ENCODE peak calls at places on chromosome 4, in ten cellular contexts. D, I, E, M, F, T, N, O, J and K are unnamed samples. For H3K4me1, the result is how much of the 10 kb centered on the place peaks cover.

GRCh38 chr4:61246003-61246402 is 45.9 kb downstream of the ADGRL3 start:
- DNase-seq in O (peak), N (no peak), E (no peak), J (no peak), M (no peak), T (no peak), I (no peak), F (peak), D (no peak), K (no peak)

GRCh38 chr4:8228319-8229250 is 29.5 kb downstream of the SH3TC1 start:
- DNase-seq in O (peak), N (no peak), M (peak), I (peak), E (peak), D (peak), T (no peak), J (peak), F (peak), K (peak)

GRCh38 chr4:146222313-146222712 is 8.0 kb downstream of the REELD1 start:
- DNase-seq in E (peak), N (no peak), J (no peak), I (no peak), D (no peak), F (no peak), T (no peak), M (no peak), O (peak), K (no peak)

GRCh38 chr4:29708473-29708872 is 1011.7 kb upstream of the PCDH7 start:
- DNase-seq in F (peak), J (no peak), O (no peak), N (no peak), M (no peak), D (no peak), I (no peak), T (no peak), E (peak), K (no peak)

GRCh38 chr4:158259955-158260575 is 49.8 kb downstream of the TMEM144 start:
- DNase-seq in T (peak), N (no peak), E (peak), F (no peak), J (no peak), D (no peak), O (peak), I (peak), M (no peak), K (no peak)

GRCh38 chr4:109574443-109574850 is 14.4 kb downstream of the MCUB start:
- DNase-seq in I (peak), J (no peak), T (no peak), N (no peak), M (no peak), D (no peak), O (peak), F (peak), E (no peak), K (peak)

GRCh38 chr4:107548211-107548905 is 171.7 kb downstream of the PAPSS1 start:
- DNase-seq in O (peak), N (no peak), T (no peak), J (no peak), E (no peak), M (no peak), I (peak), D (no peak), F (no peak), K (no peak)

GRCh38 chr4:26619784-26620183 is 35.9 kb downstream of the TBC1D19 start:
- DNase-seq in J (no peak), F (no peak), D (no peak), N (no peak), O (peak), I (no peak), E (peak), T (no peak), M (no peak), K (no peak)

GRCh38 chr4:56979674-56980073 is 978 bp downstream of the POLR2B start:
- DNase-seq in E (peak), O (peak), I (peak), N (no peak), M (no peak), D (no peak), F (peak), J (no peak), T (no peak), K (no peak)

GRCh38 chr4:23091674-23092073 is 398.9 kb downstream of the GBA3 start:
- DNase-seq in E (no peak), T (no peak), F (no peak), M (no peak), O (no peak), I (no peak), J (no peak), N (no peak), D (no peak), K (no peak)
- H3K4me1 ChIP-seq in E (under half), T (under half), F (under half), M (under half), O (under half), I (under half), J (under half), N (under half), D (under half), K (under half)

GRCh38 chr4:166222271-166222670 is 349.2 kb downstream of the TLL1 start:
- DNase-seq in I (no peak), D (no peak), J (no peak), M (no peak), O (no peak), E (no peak), T (no peak), F (no peak), N (no peak), K (no peak)
- H3K27ac ChIP-seq in I (no peak), D (no peak), J (no peak), M (no peak), O (no peak), E (no peak), T (no peak), F (no peak), N (no peak), K (no peak)

GRCh38 chr4:153472122-153473037 is 6.2 kb downstream of the TMEM131L start:
- DNase-seq in M (no peak), F (no peak), J (no peak), D (no peak), O (no peak), N (no peak), E (no peak), I (no peak), T (no peak), K (no peak)
- H3K4me1 ChIP-seq in M (under half), F (under half), J (under half), D (half or more), O (under half), N (under half), E (under half), I (half or more), T (under half), K (under half)

GRCh38 chr4:72991889-72992288 is 77.6 kb downstream of the COX18 start:
- DNase-seq in I (no peak), D (no peak), M (no peak), F (no peak), O (no peak), N (no peak), E (no peak), J (no peak), T (no peak), K (no peak)

GRCh38 chr4:72984351-72984750 is 85.2 kb downstream of the COX18 start:
- DNase-seq in E (no peak), M (no peak), O (no peak), N (no peak), J (no peak), T (no peak), I (no peak), F (no peak), D (no peak), K (no peak)

GRCh38 chr4:72993876-72994275 is 75.6 kb downstream of the COX18 start:
- DNase-seq in T (no peak), I (no peak), F (no peak), J (no peak), N (no peak), E (no peak), O (no peak), D (no peak), M (no peak), K (no peak)

GRCh38 chr4:72983706-72984105 is 85.8 kb downstream of the COX18 start:
- DNase-seq in J (no peak), I (no peak), T (no peak), O (no peak), E (no peak), F (no peak), N (no peak), D (no peak), M (no peak), K (no peak)

DNA sequence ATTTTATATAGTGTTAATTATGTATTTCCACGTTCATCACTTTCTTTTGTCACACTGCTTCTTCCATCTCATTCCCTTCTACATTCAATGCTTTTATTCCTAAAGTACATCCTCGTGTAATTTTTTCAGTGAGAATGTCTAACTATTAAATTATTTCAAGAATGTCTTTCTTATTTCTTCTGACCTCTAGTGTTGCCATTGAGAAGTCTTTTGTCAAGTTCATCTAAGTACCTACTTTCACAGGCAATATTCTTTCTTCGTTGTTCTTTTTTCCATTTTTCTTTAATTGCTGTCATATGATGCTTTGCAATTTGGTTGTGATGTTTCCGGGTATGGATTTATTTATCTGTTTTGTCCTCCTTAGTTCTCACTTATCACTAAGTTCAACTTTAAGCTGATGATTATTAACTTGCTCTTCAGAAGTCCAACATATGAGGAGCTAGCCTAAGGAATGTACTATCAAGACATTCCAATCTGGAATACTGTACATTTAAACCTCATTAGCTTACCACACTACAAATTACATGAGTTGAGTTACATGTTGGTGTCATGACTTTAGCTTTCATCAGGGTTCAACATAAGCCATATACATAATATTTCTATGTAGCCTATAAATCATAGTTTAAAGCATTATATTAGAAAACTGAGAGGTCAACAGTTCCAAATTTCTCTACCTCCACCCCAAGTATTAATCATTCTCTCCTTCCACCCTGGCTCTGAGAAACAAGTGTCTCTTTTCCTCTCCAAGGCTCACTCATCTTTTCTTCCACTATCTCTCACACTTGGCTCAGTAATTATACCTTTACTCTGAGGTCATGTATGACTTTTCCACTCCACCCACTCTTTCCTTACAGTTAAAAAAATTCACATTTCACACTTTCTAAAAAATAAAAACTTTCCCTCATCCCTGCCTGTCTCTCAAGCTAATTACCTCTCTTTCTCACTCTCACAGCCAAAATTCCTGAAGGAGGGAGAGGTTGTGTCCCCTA is 81.5 kb downstream of the COX18 start:
- DNase-seq in O (peak), J (no peak), T (no peak), E (no peak), N (no peak), I (no peak), F (no peak), M (no peak), D (no peak), K (no peak)
- H3K27ac ChIP-seq in O (no peak), J (no peak), T (no peak), E (no peak), N (no peak), I (no peak), F (no peak), M (no peak), D (no peak), K (no peak)

GRCh38 chr4:169625886-169626285 is 5.5 kb downstream of the CLCN3 start:
- DNase-seq in O (no peak), N (no peak), D (no peak), M (no peak), E (no peak), T (no peak), I (no peak), J (no peak), F (no peak), K (no peak)

GRCh38 chr4:169630069-169630468 is 9.7 kb downstream of the CLCN3 start:
- DNase-seq in E (no peak), F (no peak), M (no peak), J (no peak), N (no peak), T (no peak), O (no peak), I (no peak), D (no peak), K (no peak)

GRCh38 chr4:169626328-169627282 is 6.2 kb downstream of the CLCN3 start:
- DNase-seq in E (no peak), M (no peak), O (no peak), I (no peak), F (no peak), D (no peak), T (no peak), J (no peak), N (no peak), K (no peak)

GRCh38 chr4:169628579-169628978 is 8.2 kb downstream of the CLCN3 start:
- DNase-seq in J (no peak), M (no peak), N (no peak), O (no peak), E (peak), T (no peak), D (no peak), F (no peak), I (no peak), K (no peak)

GRCh38 chr4:169627307-169627706 is 6.9 kb downstream of the CLCN3 start:
- DNase-seq in F (no peak), E (no peak), T (no peak), O (no peak), J (peak), M (no peak), N (no peak), D (no peak), I (no peak), K (no peak)
- H3K4me1 ChIP-seq in F (under half), E (under half), T (under half), O (under half), J (under half), M (under half), N (under half), D (under half), I (under half), K (under half)

GRCh38 chr4:165842684-165843083 is 30.4 kb upstream of the TLL1 start:
- DNase-seq in J (no peak), N (no peak), I (no peak), O (no peak), F (no peak), T (no peak), E (no peak), M (no peak), D (no peak), K (no peak)
- H3K27ac ChIP-seq in J (no peak), N (no peak), I (no peak), O (no peak), F (no peak), T (no peak), E (no peak), M (no peak), D (no peak), K (no peak)

GRCh38 chr4:40232610-40233009 is 35.8 kb downstream of the RHOH start:
- DNase-seq in F (no peak), J (no peak), T (no peak), D (no peak), N (no peak), O (no peak), M (no peak), E (no peak), I (no peak), K (no peak)

GRCh38 chr4:40233227-40233626 is 36.4 kb downstream of the RHOH start:
- DNase-seq in F (no peak), J (no peak), O (no peak), T (no peak), D (no peak), N (no peak), E (no peak), M (no peak), I (no peak), K (no peak)

GRCh38 chr4:40231464-40231863 is 34.6 kb downstream of the RHOH start:
- DNase-seq in F (no peak), O (no peak), T (no peak), D (no peak), E (no peak), I (no peak), N (no peak), M (no peak), J (no peak), K (no peak)

GRCh38 chr4:40238008-40238699 is 41.3 kb downstream of the RHOH start:
- DNase-seq in N (no peak), J (no peak), E (no peak), T (no peak), I (no peak), D (no peak), M (no peak), O (no peak), F (no peak), K (peak)

DNA sequence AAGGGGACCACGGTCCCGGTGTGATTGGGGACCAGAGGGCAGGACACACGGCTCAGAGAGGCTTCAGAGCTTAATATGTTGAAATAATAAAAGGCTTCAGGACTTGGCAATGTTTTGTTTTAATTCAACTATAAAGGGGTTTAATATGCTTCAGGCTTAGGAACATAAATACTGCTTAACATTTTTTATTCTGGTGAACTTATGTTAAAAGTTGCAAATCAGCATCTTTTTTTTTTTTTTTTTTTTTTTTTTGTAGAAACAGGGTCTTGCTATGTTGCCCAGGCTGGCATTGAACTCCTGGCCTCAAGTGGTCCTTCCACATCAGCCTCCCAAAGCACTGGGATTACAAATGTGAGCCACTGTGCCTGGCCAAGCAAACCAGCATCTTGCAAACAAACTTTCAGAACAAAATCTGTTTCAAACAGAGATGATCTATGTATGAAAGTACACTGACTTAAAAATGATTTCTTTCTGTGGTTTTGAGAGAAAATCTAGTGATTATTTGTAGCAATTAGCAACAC is 37.7 kb downstream of the RHOH start:
- DNase-seq in D (no peak), I (no peak), O (no peak), M (no peak), T (no peak), N (no peak), E (no peak), J (no peak), F (no peak), K (no peak)
- H3K4me1 ChIP-seq in D (under half), I (half or more), O (under half), M (under half), T (under half), N (under half), E (under half), J (under half), F (under half), K (half or more)

GRCh38 chr4:40199999-40200880 is 3.4 kb downstream of the RHOH start:
- DNase-seq in J (no peak), O (no peak), E (peak), M (no peak), F (no peak), N (no peak), D (no peak), T (no peak), I (peak), K (peak)
- H3K27ac ChIP-seq in J (no peak), O (no peak), E (no peak), M (no peak), F (no peak), N (no peak), D (no peak), T (no peak), I (peak), K (peak)